ENCODE peak calls at places on chromosomes 3 and 15, in seven cellular contexts. L, O, E, W, A, G and P are unnamed samples.

GRCh38 chr15:74517096-74517495 is 23.9 kb upstream of the ARID3B start:
- DNase-seq in L (no peak), O (no peak), E (no peak), W (peak; percentile 28), A (no peak), G (no peak), P (no peak)

GRCh38 chr15:89575656-89576416 is 567 bp downstream of the TICRR start:
- DNase-seq in L (no peak), O (no peak), E (no peak), W (no peak), A (no peak), G (no peak), P (no peak)

GRCh38 chr3:68060186-68060585 is 405.8 kb upstream of the SUCLG2 start:
- DNase-seq in L (no peak), O (no peak), E (no peak), W (no peak), A (no peak), G (no peak), P (no peak)

GRCh38 chr3:69948246-69948862 is 51.2 kb upstream of the SAMMSON start:
- DNase-seq in L (no peak), O (no peak), E (peak; percentile 16), W (no peak), A (no peak), G (no peak), P (no peak)

GRCh38 chr15:63453181-63453905 is 51.0 kb upstream of the USP3 start:
- DNase-seq in L (no peak), O (no peak), E (no peak), W (no peak), A (no peak), G (no peak), P (no peak)

GRCh38 chr15:93152951-93153350 is 63.9 kb upstream of the RGMA start:
- DNase-seq in L (no peak), O (no peak), E (no peak), W (no peak), A (peak; percentile 66), G (peak; percentile 78), P (no peak)

GRCh38 chr15:75945953-75946352 is 42.3 kb downstream of the FBXO22 start:
- DNase-seq in L (no peak), O (no peak), E (no peak), W (no peak), A (no peak), G (no peak), P (no peak)

GRCh38 chr15:63028442-63029110 is 14.0 kb upstream of the TPM1 start:
- DNase-seq in L (no peak), O (no peak), E (no peak), W (no peak), A (no peak), G (no peak), P (no peak)

GRCh38 chr3:42698216-42698910 is 4.2 kb downstream of the HHATL start:
- DNase-seq in L (no peak), O (no peak), E (no peak), W (no peak), A (no peak), G (no peak), P (no peak)

GRCh38 chr3:146117406-146118285 is 43.3 kb downstream of the PLOD2 start:
- DNase-seq in L (no peak), O (no peak), E (no peak), W (no peak), A (no peak), G (peak; percentile 28), P (no peak)

GRCh38 chr3:83251490-83251889 is 1490.0 kb upstream of the GBE1 start:
- DNase-seq in L (no peak), O (no peak), E (no peak), W (no peak), A (no peak), G (no peak), P (no peak)

GRCh38 chr15:81225161-81225671 is 28.5 kb downstream of the IL16 start:
- DNase-seq in L (no peak), O (no peak), E (no peak), W (no peak), A (peak; percentile 66), G (peak; percentile 34), P (no peak)

GRCh38 chr15:60464836-60465630 is 13.9 kb downstream of the ICE2 start:
- DNase-seq in L (no peak), O (no peak), E (no peak), W (no peak), A (no peak), G (no peak), P (no peak)

GRCh38 chr3:25281041-25281842 is 146.8 kb upstream of the RARB start:
- DNase-seq in L (no peak), O (no peak), E (no peak), W (no peak), A (no peak), G (no peak), P (no peak)

GRCh38 chr3:81255463-81255862 is 506.0 kb downstream of the GBE1 start:
- DNase-seq in L (no peak), O (no peak), E (no peak), W (no peak), A (no peak), G (no peak), P (no peak)

GRCh38 chr3:124174463-124174862 is 182.5 kb upstream of the ROPN1 start:
- DNase-seq in L (no peak), O (no peak), E (no peak), W (no peak), A (no peak), G (peak; percentile 47), P (no peak)

GRCh38 chr15:85545757-85546156 is 165.4 kb downstream of the AKAP13 start:
- DNase-seq in L (no peak), O (no peak), E (no peak), W (no peak), A (no peak), G (no peak), P (no peak)
- H3K4me3 ChIP-seq in L (no peak overlapping the region), O (no peak overlapping the region), E (no peak overlapping the region), W (no peak overlapping the region), A (no peak overlapping the region), G (no peak overlapping the region), P (no peak overlapping the region)

GRCh38 chr3:149783576-149783975 is 8.8 kb downstream of the ANKUB1 start:
- DNase-seq in L (no peak), O (no peak), E (no peak), W (peak; percentile 55), A (no peak), G (no peak), P (no peak)
- H3K4me1 ChIP-seq in L (peaks cover 3% of the 10 kb centered on the region), O (no peaks in the 10 kb centered on the region), E (no peaks in the 10 kb centered on the region), W (peaks cover 16% of the 10 kb centered on the region), A (no peaks in the 10 kb centered on the region), G (no peaks in the 10 kb centered on the region), P (no peaks in the 10 kb centered on the region)

GRCh38 chr3:53164911-53165310 is 3.9 kb downstream of the PRKCD start:
- DNase-seq in L (no peak), O (no peak), E (no peak), W (no peak), A (no peak), G (no peak), P (no peak)

GRCh38 chr3:53161345-53161819 is 373 bp downstream of the PRKCD start:
- DNase-seq in L (peak; percentile 93), O (no peak), E (no peak), W (no peak), A (peak; percentile 44), G (peak; percentile 24), P (no peak)

GRCh38 chr3:53161820-53162671 is 1.0 kb downstream of the PRKCD start:
- DNase-seq in L (peak; percentile 91), O (peak; percentile 29), E (no peak), W (peak; percentile 48), A (peak; percentile 37), G (peak; percentile 21), P (no peak)

GRCh38 chr3:53162672-53163458 is 1.9 kb downstream of the PRKCD start:
- DNase-seq in L (peak; percentile 88), O (no peak), E (no peak), W (no peak), A (no peak), G (no peak), P (peak; percentile 43)

DNA sequence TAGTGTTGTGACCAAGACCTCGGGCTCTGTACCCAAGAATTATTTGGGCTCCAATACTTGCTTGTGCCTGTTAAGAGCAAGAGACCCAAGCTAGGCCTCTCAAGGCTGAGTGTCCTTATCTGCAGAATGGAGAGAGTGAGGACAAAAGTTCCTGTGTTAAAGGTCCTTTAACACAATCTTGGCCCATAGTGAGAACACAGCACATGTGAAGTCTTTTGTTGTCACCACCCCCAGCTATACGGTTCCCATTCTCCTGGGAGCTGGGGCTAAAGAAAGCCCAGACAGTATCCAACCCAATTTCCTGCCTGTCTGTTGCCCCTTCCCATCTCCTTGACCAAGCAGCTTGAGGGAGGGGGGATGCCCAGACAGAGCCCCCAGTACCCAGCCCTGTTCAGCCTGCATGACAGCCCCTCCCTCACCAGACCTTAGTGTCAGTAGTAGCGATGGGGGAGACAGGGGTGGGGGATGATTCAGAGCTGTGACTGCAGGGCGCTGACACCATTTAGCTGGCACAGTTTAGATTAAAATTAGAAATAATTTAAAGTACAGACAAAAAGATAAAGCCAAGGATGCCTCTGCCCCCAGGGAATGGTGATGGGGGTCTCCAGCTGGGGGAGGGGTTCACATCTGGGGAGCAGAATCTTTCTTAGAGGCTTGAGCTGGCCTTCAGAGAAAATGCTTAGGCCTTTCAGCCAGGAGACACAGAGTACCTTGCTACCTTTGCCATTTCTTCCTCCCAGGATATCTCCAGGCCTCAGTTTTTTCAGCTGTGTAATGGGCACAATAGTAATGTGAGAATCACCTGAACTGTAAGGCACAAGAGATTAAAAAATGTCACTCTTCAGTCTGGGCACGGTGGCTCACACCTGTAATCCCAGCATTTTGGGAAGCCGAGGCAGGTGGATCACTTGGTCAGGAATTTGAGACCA is 2.7 kb downstream of the PRKCD start:
- DNase-seq in L (no peak), O (no peak), E (no peak), W (no peak), A (no peak), G (no peak), P (no peak)
- H3K4me3 ChIP-seq in L (no peak overlapping the region), O (no peak overlapping the region), E (no peak overlapping the region), W (no peak overlapping the region), A (no peak overlapping the region), G (no peak overlapping the region), P (no peak overlapping the region)

GRCh38 chr15:80058044-80058443 is 1.4 kb upstream of the ZFAND6 start:
- DNase-seq in L (no peak), O (no peak), E (no peak), W (no peak), A (no peak), G (no peak), P (no peak)

GRCh38 chr15:80059786-80060489 is 462 bp downstream of the ZFAND6 start:
- DNase-seq in L (no peak), O (peak; percentile 40), E (peak; percentile 44), W (no peak), A (peak; percentile 82), G (no peak), P (no peak)

GRCh38 chr15:80066912-80067311 is 7.4 kb downstream of the ZFAND6 start:
- DNase-seq in L (no peak), O (no peak), E (no peak), W (no peak), A (no peak), G (no peak), P (no peak)

GRCh38 chr15:80058851-80059785 is at the start of gene ZFAND6:
- DNase-seq in L (peak; percentile 99), O (peak; percentile 90), E (peak; percentile 93), W (peak; percentile 46), A (peak; percentile 95), G (peak; percentile 94), P (peak; percentile 96)

DNA sequence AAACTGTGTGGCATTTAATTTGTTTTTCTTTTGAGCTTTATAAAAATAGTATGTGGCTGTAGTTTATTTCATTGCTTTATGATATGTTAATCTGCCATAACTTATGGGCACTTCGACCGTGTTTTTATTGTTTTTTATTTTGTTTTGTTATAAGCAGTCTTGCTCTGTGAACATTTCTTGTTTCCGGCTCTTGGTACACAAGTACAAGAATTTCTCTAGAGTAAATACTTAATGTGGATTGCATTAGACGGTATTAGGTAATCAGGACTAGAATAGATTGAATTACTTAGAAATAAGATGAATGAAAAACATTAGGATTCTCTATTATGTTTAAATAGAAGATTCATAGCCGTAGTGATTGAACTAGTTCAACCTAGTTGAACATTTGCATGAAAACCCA is 2.1 kb downstream of the ZFAND6 start:
- DNase-seq in L (no peak), O (no peak), E (no peak), W (no peak), A (no peak), G (no peak), P (no peak)
- H3K4me1 ChIP-seq in L (peaks cover 54% of the 10 kb centered on the region), O (peaks cover 12% of the 10 kb centered on the region), E (peaks cover 3% of the 10 kb centered on the region), W (peaks cover 22% of the 10 kb centered on the region), A (peaks cover 25% of the 10 kb centered on the region), G (peaks cover 5% of the 10 kb centered on the region), P (peaks cover 23% of the 10 kb centered on the region)